ENCODE peak calls at places on chromosomes 5 and 9, in eight cellular contexts. V, H, Y, X, L, R, C and N are unnamed samples.

GRCh38 chr5:149439899-149440655 is 61.0 kb upstream of the IL17B start:
- DNase-seq in X (peak), H (no peak), C (peak), V (peak), L (peak), R (no peak), Y (peak), N (no peak)

GRCh38 chr9:12723409-12724028 is 30.3 kb downstream of the TYRP1 start:
- DNase-seq in C (no peak), X (no peak), R (no peak), V (peak), H (no peak), L (peak), Y (no peak), N (peak)

GRCh38 chr9:125425901-125426515 is 164.4 kb downstream of the GAPVD1 start:
- DNase-seq in H (no peak), L (no peak), Y (no peak), R (no peak), X (no peak), C (no peak), V (no peak), N (no peak)

GRCh38 chr5:17330386-17330785 is 113.0 kb downstream of the BASP1 start:
- DNase-seq in L (no peak), C (no peak), Y (no peak), X (no peak), V (no peak), R (no peak), H (no peak), N (no peak)

GRCh38 chr5:68478306-68479091 is 262.9 kb downstream of the PIK3R1 start:
- DNase-seq in Y (no peak), V (no peak), C (no peak), H (no peak), L (no peak), X (no peak), R (no peak), N (peak)

GRCh38 chr5:133404724-133405123 is 207.6 kb downstream of the FSTL4 start:
- DNase-seq in L (no peak), C (no peak), H (no peak), X (no peak), V (no peak), R (no peak), Y (no peak), N (no peak)

GRCh38 chr9:96020822-96021615 is 145.5 kb downstream of the ERCC6L2 start:
- DNase-seq in R (peak), X (peak), C (peak), Y (no peak), V (no peak), H (no peak), L (no peak), N (peak)

GRCh38 chr5:142095651-142096330 is 12.8 kb upstream of the NDFIP1 start:
- DNase-seq in H (no peak), Y (no peak), X (no peak), L (no peak), V (no peak), C (peak), R (peak), N (no peak)

GRCh38 chr5:124001216-124001615 is 489.2 kb downstream of the CSNK1G3 start:
- DNase-seq in V (no peak), X (no peak), Y (no peak), H (no peak), L (no peak), C (no peak), R (no peak), N (no peak)

GRCh38 chr9:111152614-111153013 is 114.3 kb upstream of the LPAR1 start:
- DNase-seq in C (no peak), H (no peak), X (no peak), Y (no peak), L (no peak), V (no peak), R (no peak), N (no peak)

GRCh38 chr9:71485306-71485705 is 283.0 kb downstream of the CEMIP2 start:
- DNase-seq in L (no peak), X (no peak), C (no peak), H (no peak), V (no peak), Y (no peak), R (no peak), N (no peak)

GRCh38 chr9:113131689-113132151 is 19.1 kb upstream of the SLC31A2 start:
- DNase-seq in V (no peak), L (no peak), R (no peak), C (peak), H (no peak), X (peak), Y (no peak), N (peak)

GRCh38 chr5:169580964-169581363 is 2.6 kb upstream of the SPDL1 start:
- DNase-seq in L (no peak), Y (no peak), V (no peak), C (no peak), R (no peak), H (no peak), X (no peak), N (no peak)

GRCh38 chr9:81656004-81656403 is 33.3 kb downstream of the TLE1 start:
- DNase-seq in Y (no peak), L (no peak), V (no peak), X (no peak), C (peak), H (no peak), R (no peak), N (no peak)

GRCh38 chr5:8954801-8955200 is 591.1 kb downstream of the SEMA5A start:
- DNase-seq in R (no peak), C (no peak), H (no peak), V (no peak), Y (no peak), L (no peak), X (no peak), N (no peak)

GRCh38 chr9:129437626-129438323 is 183.1 kb downstream of the C9orf50 start:
- DNase-seq in C (no peak), R (no peak), V (no peak), H (no peak), X (no peak), Y (no peak), L (no peak), N (no peak)

GRCh38 chr9:87115790-87116189 is 168.5 kb upstream of the GAS1 start:
- DNase-seq in C (no peak), X (no peak), R (no peak), H (no peak), V (no peak), L (no peak), Y (no peak), N (no peak)

GRCh38 chr9:35603506-35603985 is 1.5 kb upstream of the TESK1 start:
- DNase-seq in Y (peak), R (peak), H (peak), V (no peak), X (peak), L (peak), C (peak), N (peak)

GRCh38 chr9:76576344-76576743 is 117.4 kb downstream of the GCNT1 start:
- DNase-seq in L (no peak), R (peak), V (peak), H (peak), X (peak), Y (peak), C (no peak), N (peak)

GRCh38 chr5:84360056-84360455 is 24.6 kb downstream of the EDIL3 start:
- DNase-seq in X (no peak), V (no peak), C (no peak), Y (no peak), L (no peak), R (no peak), H (no peak), N (no peak)

GRCh38 chr5:104363567-104363966 is 801.0 kb upstream of the NUDT12 start:
- DNase-seq in H (no peak), Y (no peak), X (no peak), C (no peak), L (no peak), V (no peak), R (no peak), N (no peak)

GRCh38 chr9:135220601-135221575 is 133.4 kb downstream of the OLFM1 start:
- DNase-seq in R (no peak), L (no peak), Y (no peak), X (no peak), V (no peak), H (no peak), C (no peak), N (no peak)

GRCh38 chr9:16039988-16040761 is 487.3 kb downstream of the CCDC171 start:
- DNase-seq in X (peak), R (no peak), V (no peak), H (no peak), L (no peak), Y (no peak), C (no peak), N (no peak)

GRCh38 chr5:178234753-178235599 is 2.4 kb upstream of the PHYKPL start:
- DNase-seq in L (peak), V (peak), X (peak), Y (peak), C (peak), R (peak), H (no peak), N (peak)

GRCh38 chr5:149932445-149933350 is 11.9 kb downstream of the PDE6A start:
- DNase-seq in X (no peak), L (peak), Y (no peak), H (no peak), R (no peak), C (no peak), V (no peak), N (no peak)

GRCh38 chr9:130193531-130194405 is 21.6 kb downstream of the NCS1 start:
- DNase-seq in V (no peak), H (no peak), X (no peak), R (no peak), C (peak), L (peak), Y (no peak), N (no peak)

GRCh38 chr5:41893074-41893851 is 10.9 kb upstream of the RIMOC1 start:
- DNase-seq in Y (no peak), R (no peak), L (no peak), X (no peak), H (no peak), V (no peak), C (no peak), N (no peak)